ENCODE peak calls at places on chromosome 9, in eight cellular contexts. One of them, this sample, is unnamed.

GRCh38 chr9:136622538-136622948 is 40.2 kb upstream of the EGFL7 start:
- DNase-seq in T-helper 1 cell: no peak
- DNase-seq in NCI-H1092: no peak
- DNase-seq in stimulated activated CD4-positive, alpha-beta T cell treated with anti-CD3 and anti-CD28 coated beads, Interleukin-2, amount 100 ng/mL, for 48 hours: no peak
- DNase-seq in epithelial cell of prostate: peak; percentile 43
- DNase-seq in MCF 10A: no peak
- DNase-seq in neural progenitor cell: no peak
- DNase-seq in spleen: peak; percentile 75
- DNase-seq in this sample: no peak

GRCh38 chr9:134316444-134317160 is 9.7 kb upstream of the RXRA start:
- DNase-seq in MCF 10A: peak; percentile 17
- DNase-seq in neural progenitor cell: no peak
- DNase-seq in NCI-H1092: no peak
- DNase-seq in spleen: peak; percentile 74
- DNase-seq in stimulated activated CD4-positive, alpha-beta T cell treated with anti-CD3 and anti-CD28 coated beads, Interleukin-2, amount 100 ng/mL, for 48 hours: no peak
- DNase-seq in epithelial cell of prostate: no peak
- DNase-seq in T-helper 1 cell: no peak
- DNase-seq in this sample: no peak

GRCh38 chr9:20728493-20729220 is 44.6 kb downstream of the FOCAD start:
- DNase-seq in stimulated activated CD4-positive, alpha-beta T cell treated with anti-CD3 and anti-CD28 coated beads, Interleukin-2, amount 100 ng/mL, for 48 hours: no peak
- DNase-seq in spleen: no peak
- DNase-seq in NCI-H1092: no peak
- DNase-seq in T-helper 1 cell: no peak
- DNase-seq in epithelial cell of prostate: no peak
- DNase-seq in MCF 10A: peak; percentile 53
- DNase-seq in neural progenitor cell: no peak
- DNase-seq in this sample: no peak

GRCh38 chr9:104575451-104575850 is 6.5 kb downstream of the OR13C8 start:
- DNase-seq in NCI-H1092: no peak
- DNase-seq in stimulated activated CD4-positive, alpha-beta T cell treated with anti-CD3 and anti-CD28 coated beads, Interleukin-2, amount 100 ng/mL, for 48 hours: no peak
- DNase-seq in spleen: no peak
- DNase-seq in MCF 10A: no peak
- DNase-seq in epithelial cell of prostate: no peak
- DNase-seq in T-helper 1 cell: no peak
- DNase-seq in neural progenitor cell: no peak
- DNase-seq in this sample: no peak

GRCh38 chr9:132451276-132451675 is 41.3 kb downstream of the CFAP77 start:
- DNase-seq in epithelial cell of prostate: no peak
- DNase-seq in neural progenitor cell: no peak
- DNase-seq in spleen: peak; percentile 16
- DNase-seq in stimulated activated CD4-positive, alpha-beta T cell treated with anti-CD3 and anti-CD28 coated beads, Interleukin-2, amount 100 ng/mL, for 48 hours: no peak
- DNase-seq in T-helper 1 cell: no peak
- DNase-seq in NCI-H1092: no peak
- DNase-seq in MCF 10A: no peak
- DNase-seq in this sample: no peak

GRCh38 chr9:97907632-97908031 is 14.7 kb downstream of the TRMO start:
- DNase-seq in neural progenitor cell: no peak
- DNase-seq in epithelial cell of prostate: no peak
- DNase-seq in NCI-H1092: no peak
- DNase-seq in T-helper 1 cell: no peak
- DNase-seq in spleen: peak; percentile 84
- DNase-seq in stimulated activated CD4-positive, alpha-beta T cell treated with anti-CD3 and anti-CD28 coated beads, Interleukin-2, amount 100 ng/mL, for 48 hours: no peak
- DNase-seq in MCF 10A: no peak
- DNase-seq in this sample: no peak

GRCh38 chr9:83061036-83061435 is 1.9 kb downstream of the RASEF start:
- DNase-seq in neural progenitor cell: no peak
- DNase-seq in spleen: no peak
- DNase-seq in T-helper 1 cell: no peak
- DNase-seq in epithelial cell of prostate: no peak
- DNase-seq in stimulated activated CD4-positive, alpha-beta T cell treated with anti-CD3 and anti-CD28 coated beads, Interleukin-2, amount 100 ng/mL, for 48 hours: no peak
- DNase-seq in NCI-H1092: no peak
- DNase-seq in MCF 10A: peak; percentile 67
- DNase-seq in this sample: no peak

GRCh38 chr9:117671468-117671867 is 32.7 kb upstream of the TLR4 start:
- DNase-seq in MCF 10A: no peak
- DNase-seq in epithelial cell of prostate: no peak
- DNase-seq in stimulated activated CD4-positive, alpha-beta T cell treated with anti-CD3 and anti-CD28 coated beads, Interleukin-2, amount 100 ng/mL, for 48 hours: no peak
- DNase-seq in neural progenitor cell: no peak
- DNase-seq in spleen: no peak
- DNase-seq in T-helper 1 cell: no peak
- DNase-seq in NCI-H1092: no peak
- DNase-seq in this sample: no peak

GRCh38 chr9:14089051-14089798 is 224.7 kb downstream of the NFIB start:
- DNase-seq in MCF 10A: no peak
- DNase-seq in neural progenitor cell: no peak
- DNase-seq in T-helper 1 cell: no peak
- DNase-seq in spleen: no peak
- DNase-seq in stimulated activated CD4-positive, alpha-beta T cell treated with anti-CD3 and anti-CD28 coated beads, Interleukin-2, amount 100 ng/mL, for 48 hours: no peak
- DNase-seq in NCI-H1092: no peak
- DNase-seq in epithelial cell of prostate: no peak
- DNase-seq in this sample: no peak

GRCh38 chr9:26770821-26771220 is 121.8 kb downstream of the CAAP1 start:
- DNase-seq in NCI-H1092: no peak
- DNase-seq in T-helper 1 cell: no peak
- DNase-seq in stimulated activated CD4-positive, alpha-beta T cell treated with anti-CD3 and anti-CD28 coated beads, Interleukin-2, amount 100 ng/mL, for 48 hours: no peak
- DNase-seq in spleen: no peak
- DNase-seq in epithelial cell of prostate: no peak
- DNase-seq in MCF 10A: no peak
- DNase-seq in neural progenitor cell: no peak
- DNase-seq in this sample: no peak

GRCh38 chr9:137619240-137620090 is 660 bp downstream of the EHMT1 start:
- DNase-seq in T-helper 1 cell: no peak
- DNase-seq in stimulated activated CD4-positive, alpha-beta T cell treated with anti-CD3 and anti-CD28 coated beads, Interleukin-2, amount 100 ng/mL, for 48 hours: no peak
- DNase-seq in NCI-H1092: no peak
- DNase-seq in epithelial cell of prostate: no peak
- DNase-seq in spleen: peak; percentile 91
- DNase-seq in neural progenitor cell: peak; percentile 74
- DNase-seq in MCF 10A: peak; percentile 39
- DNase-seq in this sample: no peak

GRCh38 chr9:2824564-2824963 is 19.3 kb downstream of the PUM3 start:
- DNase-seq in T-helper 1 cell: no peak
- DNase-seq in epithelial cell of prostate: no peak
- DNase-seq in stimulated activated CD4-positive, alpha-beta T cell treated with anti-CD3 and anti-CD28 coated beads, Interleukin-2, amount 100 ng/mL, for 48 hours: no peak
- DNase-seq in MCF 10A: no peak
- DNase-seq in spleen: no peak
- DNase-seq in NCI-H1092: no peak
- DNase-seq in neural progenitor cell: peak; percentile 63
- DNase-seq in this sample: no peak

GRCh38 chr9:137252555-137253506 is 1.7 kb downstream of the STPG3 start:
- DNase-seq in epithelial cell of prostate: no peak
- DNase-seq in MCF 10A: no peak
- DNase-seq in neural progenitor cell: peak; percentile 43
- DNase-seq in NCI-H1092: no peak
- DNase-seq in T-helper 1 cell: no peak
- DNase-seq in spleen: no peak
- DNase-seq in stimulated activated CD4-positive, alpha-beta T cell treated with anti-CD3 and anti-CD28 coated beads, Interleukin-2, amount 100 ng/mL, for 48 hours: no peak
- DNase-seq in this sample: no peak

GRCh38 chr9:87223397-87224246 is 274.0 kb upstream of the DAPK1 start:
- DNase-seq in T-helper 1 cell: no peak
- DNase-seq in stimulated activated CD4-positive, alpha-beta T cell treated with anti-CD3 and anti-CD28 coated beads, Interleukin-2, amount 100 ng/mL, for 48 hours: no peak
- DNase-seq in spleen: no peak
- DNase-seq in NCI-H1092: no peak
- DNase-seq in neural progenitor cell: no peak
- DNase-seq in epithelial cell of prostate: no peak
- DNase-seq in MCF 10A: no peak
- DNase-seq in this sample: no peak

GRCh38 chr9:133048595-133048994 is 13.2 kb upstream of the CEL start:
- DNase-seq in MCF 10A: no peak
- DNase-seq in stimulated activated CD4-positive, alpha-beta T cell treated with anti-CD3 and anti-CD28 coated beads, Interleukin-2, amount 100 ng/mL, for 48 hours: no peak
- DNase-seq in NCI-H1092: no peak
- DNase-seq in spleen: no peak
- DNase-seq in neural progenitor cell: peak; percentile 15
- DNase-seq in epithelial cell of prostate: no peak
- DNase-seq in T-helper 1 cell: no peak
- DNase-seq in this sample: no peak

GRCh38 chr9:89999534-90000370 is 394.9 kb downstream of the GADD45G start:
- DNase-seq in MCF 10A: peak; percentile 55
- DNase-seq in T-helper 1 cell: no peak
- DNase-seq in spleen: peak; percentile 88
- DNase-seq in stimulated activated CD4-positive, alpha-beta T cell treated with anti-CD3 and anti-CD28 coated beads, Interleukin-2, amount 100 ng/mL, for 48 hours: peak; percentile 49
- DNase-seq in NCI-H1092: peak; percentile 94
- DNase-seq in epithelial cell of prostate: no peak
- DNase-seq in neural progenitor cell: no peak
- DNase-seq in this sample: peak; percentile 68

GRCh38 chr9:122340161-122340560 is 30.7 kb upstream of the PTGS1 start:
- DNase-seq in NCI-H1092: no peak
- DNase-seq in stimulated activated CD4-positive, alpha-beta T cell treated with anti-CD3 and anti-CD28 coated beads, Interleukin-2, amount 100 ng/mL, for 48 hours: no peak
- DNase-seq in epithelial cell of prostate: no peak
- DNase-seq in T-helper 1 cell: no peak
- DNase-seq in neural progenitor cell: no peak
- DNase-seq in MCF 10A: no peak
- DNase-seq in spleen: no peak
- DNase-seq in this sample: no peak

GRCh38 chr9:32525506-32525905 is 490 bp downstream of the RIGI start:
- DNase-seq in neural progenitor cell: no peak
- DNase-seq in MCF 10A: peak; percentile 29
- DNase-seq in epithelial cell of prostate: no peak
- DNase-seq in NCI-H1092: no peak
- DNase-seq in stimulated activated CD4-positive, alpha-beta T cell treated with anti-CD3 and anti-CD28 coated beads, Interleukin-2, amount 100 ng/mL, for 48 hours: no peak
- DNase-seq in spleen: no peak
- DNase-seq in T-helper 1 cell: no peak
- DNase-seq in this sample: no peak

GRCh38 chr9:121013911-121014310 is 36.2 kb downstream of the C5 start:
- DNase-seq in neural progenitor cell: no peak
- DNase-seq in T-helper 1 cell: no peak
- DNase-seq in NCI-H1092: no peak
- DNase-seq in stimulated activated CD4-positive, alpha-beta T cell treated with anti-CD3 and anti-CD28 coated beads, Interleukin-2, amount 100 ng/mL, for 48 hours: no peak
- DNase-seq in spleen: no peak
- DNase-seq in MCF 10A: no peak
- DNase-seq in epithelial cell of prostate: no peak
- DNase-seq in this sample: no peak

GRCh38 chr9:38424918-38425317 is 664 bp upstream of the IGFBPL1 start:
- DNase-seq in MCF 10A: no peak
- DNase-seq in spleen: no peak
- DNase-seq in neural progenitor cell: no peak
- DNase-seq in epithelial cell of prostate: no peak
- DNase-seq in NCI-H1092: no peak
- DNase-seq in T-helper 1 cell: no peak
- DNase-seq in stimulated activated CD4-positive, alpha-beta T cell treated with anti-CD3 and anti-CD28 coated beads, Interleukin-2, amount 100 ng/mL, for 48 hours: no peak
- DNase-seq in this sample: no peak

GRCh38 chr9:134844821-134845220 is 35.8 kb upstream of the FCN2 start:
- DNase-seq in T-helper 1 cell: no peak
- DNase-seq in spleen: no peak
- DNase-seq in stimulated activated CD4-positive, alpha-beta T cell treated with anti-CD3 and anti-CD28 coated beads, Interleukin-2, amount 100 ng/mL, for 48 hours: no peak
- DNase-seq in MCF 10A: no peak
- DNase-seq in epithelial cell of prostate: no peak
- DNase-seq in NCI-H1092: no peak
- DNase-seq in neural progenitor cell: no peak
- DNase-seq in this sample: no peak

GRCh38 chr9:34566972-34567371 is 22.6 kb downstream of the CNTFR start:
- DNase-seq in stimulated activated CD4-positive, alpha-beta T cell treated with anti-CD3 and anti-CD28 coated beads, Interleukin-2, amount 100 ng/mL, for 48 hours: no peak
- DNase-seq in epithelial cell of prostate: no peak
- DNase-seq in NCI-H1092: no peak
- DNase-seq in neural progenitor cell: no peak
- DNase-seq in T-helper 1 cell: no peak
- DNase-seq in MCF 10A: no peak
- DNase-seq in spleen: no peak
- DNase-seq in this sample: no peak

GRCh38 chr9:131837836-131838235 is 98.0 kb upstream of the RAPGEF1 start:
- DNase-seq in spleen: no peak
- DNase-seq in NCI-H1092: no peak
- DNase-seq in T-helper 1 cell: no peak
- DNase-seq in stimulated activated CD4-positive, alpha-beta T cell treated with anti-CD3 and anti-CD28 coated beads, Interleukin-2, amount 100 ng/mL, for 48 hours: no peak
- DNase-seq in epithelial cell of prostate: no peak
- DNase-seq in neural progenitor cell: no peak
- DNase-seq in MCF 10A: no peak
- DNase-seq in this sample: no peak

GRCh38 chr9:15423328-15423985 is 781 bp downstream of the SNAPC3 start:
- DNase-seq in MCF 10A: peak; percentile 22
- DNase-seq in stimulated activated CD4-positive, alpha-beta T cell treated with anti-CD3 and anti-CD28 coated beads, Interleukin-2, amount 100 ng/mL, for 48 hours: no peak
- DNase-seq in epithelial cell of prostate: no peak
- DNase-seq in neural progenitor cell: peak; percentile 15
- DNase-seq in T-helper 1 cell: no peak
- DNase-seq in spleen: no peak
- DNase-seq in NCI-H1092: no peak
- DNase-seq in this sample: no peak

GRCh38 chr9:131464354-131465000 is 38.2 kb upstream of the POMT1 start:
- DNase-seq in NCI-H1092: no peak
- DNase-seq in neural progenitor cell: no peak
- DNase-seq in stimulated activated CD4-positive, alpha-beta T cell treated with anti-CD3 and anti-CD28 coated beads, Interleukin-2, amount 100 ng/mL, for 48 hours: no peak
- DNase-seq in epithelial cell of prostate: no peak
- DNase-seq in T-helper 1 cell: no peak
- DNase-seq in spleen: peak; percentile 56
- DNase-seq in MCF 10A: no peak
- DNase-seq in this sample: no peak